ENCODE peak calls at places on chromosomes 11 and 22, in nine cellular contexts. One of them, this sample, is unnamed. For H3K4me1 and H3K9me3, the result is how much of the 10 kb centered on the place peaks cover.

GRCh38 chr11:2837651-2838050 is 47.9 kb downstream of the CDKN1C start:
- DNase-seq in OCI-LY7: no peak
- DNase-seq in fibroblast of lung: no peak
- DNase-seq in uterus: no peak
- DNase-seq in CD8-positive, alpha-beta memory T cell: no peak
- DNase-seq in lower lobe of right lung: no peak
- DNase-seq in PC-3: no peak
- DNase-seq in colonic mucosa: no peak
- DNase-seq in psoas muscle: no peak
- DNase-seq in this sample: no peak

GRCh38 chr11:62446091-62446490 is 27.3 kb downstream of the SCGB1A1 start:
- DNase-seq in OCI-LY7: no peak
- DNase-seq in fibroblast of lung: no peak
- DNase-seq in uterus: peak
- DNase-seq in CD8-positive, alpha-beta memory T cell: no peak
- DNase-seq in lower lobe of right lung: no peak
- DNase-seq in PC-3: peak
- DNase-seq in colonic mucosa: peak
- DNase-seq in psoas muscle: peak
- DNase-seq in this sample: no peak

GRCh38 chr11:113675565-113675964 is 30.5 kb downstream of the TMPRSS5 start:
- DNase-seq in OCI-LY7: no peak
- DNase-seq in fibroblast of lung: no peak
- DNase-seq in uterus: no peak
- DNase-seq in CD8-positive, alpha-beta memory T cell: no peak
- DNase-seq in lower lobe of right lung: no peak
- DNase-seq in PC-3: no peak
- DNase-seq in colonic mucosa: no peak
- DNase-seq in psoas muscle: no peak
- DNase-seq in this sample: no peak

GRCh38 chr11:126112547-126112946 is 49.9 kb upstream of the CDON start:
- DNase-seq in OCI-LY7: no peak
- DNase-seq in fibroblast of lung: peak
- DNase-seq in uterus: no peak
- DNase-seq in CD8-positive, alpha-beta memory T cell: no peak
- DNase-seq in lower lobe of right lung: no peak
- DNase-seq in PC-3: no peak
- DNase-seq in colonic mucosa: no peak
- DNase-seq in psoas muscle: peak
- DNase-seq in this sample: no peak

GRCh38 chr22:20155330-20156041 is 4.6 kb upstream of the CCDC188 start:
- DNase-seq in OCI-LY7: no peak
- DNase-seq in fibroblast of lung: no peak
- DNase-seq in uterus: peak
- DNase-seq in CD8-positive, alpha-beta memory T cell: no peak
- DNase-seq in lower lobe of right lung: peak
- DNase-seq in PC-3: no peak
- DNase-seq in colonic mucosa: peak
- DNase-seq in psoas muscle: peak
- DNase-seq in this sample: no peak

GRCh38 chr11:65487467-65488272 is 11.2 kb upstream of the MALAT1 start:
- DNase-seq in OCI-LY7: peak
- DNase-seq in fibroblast of lung: peak
- DNase-seq in uterus: peak
- DNase-seq in CD8-positive, alpha-beta memory T cell: no peak
- DNase-seq in lower lobe of right lung: peak
- DNase-seq in PC-3: peak
- DNase-seq in colonic mucosa: peak
- DNase-seq in psoas muscle: peak
- DNase-seq in this sample: peak

GRCh38 chr11:68437927-68438657 is 22.5 kb upstream of the PPP6R3 start:
- DNase-seq in OCI-LY7: no peak
- DNase-seq in fibroblast of lung: no peak
- DNase-seq in uterus: no peak
- DNase-seq in CD8-positive, alpha-beta memory T cell: no peak
- DNase-seq in lower lobe of right lung: no peak
- DNase-seq in PC-3: no peak
- DNase-seq in colonic mucosa: no peak
- DNase-seq in psoas muscle: no peak
- DNase-seq in this sample: no peak

GRCh38 chr22:49934891-49935557 is 16.6 kb downstream of the CRELD2 start:
- DNase-seq in OCI-LY7: peak
- DNase-seq in fibroblast of lung: peak
- DNase-seq in uterus: peak
- DNase-seq in CD8-positive, alpha-beta memory T cell: peak
- DNase-seq in lower lobe of right lung: peak
- DNase-seq in PC-3: no peak
- DNase-seq in colonic mucosa: peak
- DNase-seq in psoas muscle: peak
- DNase-seq in this sample: peak

GRCh38 chr11:135033545-135033944 is 621.5 kb upstream of the B3GAT1 start:
- DNase-seq in OCI-LY7: no peak
- DNase-seq in fibroblast of lung: peak
- DNase-seq in uterus: no peak
- DNase-seq in CD8-positive, alpha-beta memory T cell: no peak
- DNase-seq in lower lobe of right lung: no peak
- DNase-seq in PC-3: no peak
- DNase-seq in colonic mucosa: no peak
- DNase-seq in psoas muscle: no peak
- DNase-seq in this sample: peak

GRCh38 chr22:37283393-37283937 is 1.2 kb downstream of the CYTH4 start:
- DNase-seq in OCI-LY7: peak
- DNase-seq in fibroblast of lung: no peak
- DNase-seq in uterus: no peak
- DNase-seq in CD8-positive, alpha-beta memory T cell: no peak
- DNase-seq in lower lobe of right lung: no peak
- DNase-seq in PC-3: no peak
- DNase-seq in colonic mucosa: peak
- DNase-seq in psoas muscle: no peak
- DNase-seq in this sample: no peak

DNA sequence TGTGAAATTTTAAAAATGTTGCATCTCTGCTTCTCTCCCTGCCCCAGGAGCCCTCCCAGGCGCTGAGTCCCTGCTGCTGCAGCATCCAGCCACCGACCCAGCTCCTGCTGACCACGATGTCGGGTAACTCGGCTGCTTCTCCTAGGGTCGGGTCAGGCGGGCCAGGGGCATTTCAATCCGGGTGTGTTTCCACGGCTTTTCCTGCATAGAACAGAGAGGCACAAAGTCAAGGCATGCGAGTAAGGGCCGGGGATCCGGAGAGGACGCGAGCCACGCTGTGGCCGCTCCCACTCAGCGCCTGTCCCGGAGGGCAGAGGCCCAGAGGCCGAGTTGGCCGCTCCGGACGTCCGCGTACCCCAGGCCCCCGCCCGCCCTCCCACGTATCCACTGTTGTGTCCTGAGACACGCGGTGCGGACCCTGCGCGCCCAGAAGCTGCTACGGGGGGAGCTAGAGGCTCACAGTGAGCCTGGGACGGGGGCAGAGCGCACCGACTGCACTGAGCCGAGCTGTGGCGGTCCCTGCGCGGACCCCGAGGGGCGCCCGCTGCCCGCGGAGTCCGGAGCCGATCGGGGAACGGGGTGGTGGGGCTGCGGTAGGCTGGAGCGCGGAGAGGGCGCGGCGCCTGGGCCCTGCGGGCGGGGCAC is at the start of gene POU2AF3:
- DNase-seq in OCI-LY7: no peak
- DNase-seq in fibroblast of lung: no peak
- DNase-seq in uterus: no peak
- DNase-seq in CD8-positive, alpha-beta memory T cell: no peak
- DNase-seq in lower lobe of right lung: peak
- DNase-seq in PC-3: no peak
- DNase-seq in colonic mucosa: no peak
- DNase-seq in psoas muscle: no peak
- DNase-seq in this sample: peak
- H3K4me3 ChIP-seq in OCI-LY7: no peak
- H3K4me3 ChIP-seq in fibroblast of lung: peak
- H3K4me3 ChIP-seq in uterus: peak
- H3K4me3 ChIP-seq in CD8-positive, alpha-beta memory T cell: no peak
- H3K4me3 ChIP-seq in lower lobe of right lung: peak
- H3K4me3 ChIP-seq in PC-3: peak
- H3K4me3 ChIP-seq in colonic mucosa: peak
- H3K4me3 ChIP-seq in psoas muscle: peak
- H3K4me3 ChIP-seq in this sample: peak

DNA sequence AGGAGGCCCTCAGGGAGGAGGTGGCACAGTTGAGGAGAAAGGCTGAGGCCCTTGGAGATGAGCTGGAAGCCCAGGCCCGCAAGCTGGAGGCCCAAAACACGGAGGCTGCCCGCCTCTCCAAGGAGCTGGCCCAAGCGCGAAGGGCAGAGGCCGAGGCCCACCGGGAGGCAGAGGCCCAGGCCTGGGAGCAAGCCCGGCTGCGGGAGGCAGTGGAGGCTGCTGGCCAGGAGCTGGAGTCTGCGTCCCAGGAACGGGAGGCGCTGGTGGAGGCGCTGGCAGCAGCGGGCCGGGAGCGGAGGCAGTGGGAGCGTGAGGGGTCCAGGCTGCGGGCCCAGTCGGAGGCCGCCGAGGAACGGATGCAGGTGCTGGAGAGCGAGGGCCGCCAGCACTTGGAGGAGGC is 4.7 kb downstream of the CCDC88B start:
- DNase-seq in OCI-LY7: no peak
- DNase-seq in fibroblast of lung: no peak
- DNase-seq in uterus: no peak
- DNase-seq in CD8-positive, alpha-beta memory T cell: no peak
- DNase-seq in lower lobe of right lung: no peak
- DNase-seq in PC-3: no peak
- DNase-seq in colonic mucosa: no peak
- DNase-seq in psoas muscle: no peak
- DNase-seq in this sample: no peak
- H3K4me1 ChIP-seq in OCI-LY7: under half
- H3K4me1 ChIP-seq in fibroblast of lung: under half
- H3K4me1 ChIP-seq in uterus: under half
- H3K4me1 ChIP-seq in CD8-positive, alpha-beta memory T cell: under half
- H3K4me1 ChIP-seq in lower lobe of right lung: under half
- H3K4me1 ChIP-seq in PC-3: under half
- H3K4me1 ChIP-seq in colonic mucosa: under half
- H3K4me1 ChIP-seq in psoas muscle: under half
- H3K4me1 ChIP-seq in this sample: under half

GRCh38 chr11:110518809-110519514 is 89.2 kb downstream of the FDX1 start:
- DNase-seq in OCI-LY7: no peak
- DNase-seq in fibroblast of lung: no peak
- DNase-seq in uterus: no peak
- DNase-seq in CD8-positive, alpha-beta memory T cell: no peak
- DNase-seq in lower lobe of right lung: no peak
- DNase-seq in PC-3: no peak
- DNase-seq in colonic mucosa: no peak
- DNase-seq in psoas muscle: no peak
- DNase-seq in this sample: no peak
- H3K9me3 ChIP-seq in OCI-LY7: under half
- H3K9me3 ChIP-seq in fibroblast of lung: under half
- H3K9me3 ChIP-seq in uterus: under half
- H3K9me3 ChIP-seq in CD8-positive, alpha-beta memory T cell: under half
- H3K9me3 ChIP-seq in lower lobe of right lung: under half
- H3K9me3 ChIP-seq in PC-3: under half
- H3K9me3 ChIP-seq in colonic mucosa: under half
- H3K9me3 ChIP-seq in psoas muscle: under half
- H3K9me3 ChIP-seq in this sample: under half

DNA sequence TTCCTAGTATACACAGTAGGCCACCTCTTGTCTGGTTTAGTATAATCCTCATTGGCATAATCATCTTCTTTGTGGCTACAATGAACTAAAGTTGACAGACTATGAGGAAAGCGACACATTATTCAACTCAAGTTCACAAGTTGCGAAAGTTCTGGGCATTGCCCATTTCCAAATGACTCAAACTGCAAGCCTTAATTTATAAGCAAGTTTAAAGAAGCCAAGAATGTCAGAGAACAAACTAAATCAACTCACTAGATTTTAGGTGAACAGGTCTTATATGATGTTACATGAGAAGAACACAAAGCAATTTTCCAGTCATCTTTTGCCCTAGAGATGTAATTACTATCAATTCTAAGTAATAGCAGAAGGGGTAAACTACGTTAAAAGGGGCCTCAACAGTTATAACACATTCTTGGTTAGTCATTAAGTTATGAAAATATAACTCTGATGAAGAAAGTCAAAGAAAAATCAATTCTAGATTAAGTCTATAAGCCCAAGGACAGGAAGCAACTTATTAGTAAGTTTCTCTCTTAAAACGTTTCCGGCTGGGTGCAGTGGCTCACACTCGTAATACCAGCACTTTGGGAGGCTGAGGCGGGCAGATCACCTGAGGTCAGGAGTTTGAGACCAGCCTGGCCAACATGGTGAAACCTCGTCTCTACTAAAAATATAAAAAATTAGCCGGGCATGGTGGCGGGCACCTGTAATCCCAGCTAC is 21.5 kb downstream of the PICALM start:
- DNase-seq in OCI-LY7: no peak
- DNase-seq in fibroblast of lung: peak
- DNase-seq in uterus: no peak
- DNase-seq in CD8-positive, alpha-beta memory T cell: no peak
- DNase-seq in lower lobe of right lung: no peak
- DNase-seq in PC-3: peak
- DNase-seq in colonic mucosa: no peak
- DNase-seq in psoas muscle: no peak
- DNase-seq in this sample: no peak
- H3K4me3 ChIP-seq in OCI-LY7: no peak
- H3K4me3 ChIP-seq in fibroblast of lung: no peak
- H3K4me3 ChIP-seq in uterus: no peak
- H3K4me3 ChIP-seq in CD8-positive, alpha-beta memory T cell: peak
- H3K4me3 ChIP-seq in lower lobe of right lung: no peak
- H3K4me3 ChIP-seq in PC-3: no peak
- H3K4me3 ChIP-seq in colonic mucosa: no peak
- H3K4me3 ChIP-seq in psoas muscle: no peak
- H3K4me3 ChIP-seq in this sample: no peak

This sample was measured in testis.